ENCODE peak calls at places on chromosomes 3 and 15, in five cellular contexts. C, V, X, H and I are unnamed samples.

GRCh38 chr3:72890166-72890925 is 2.5 kb downstream of the GXYLT2 start:
- DNase-seq in C (no peak), V (no peak), X (no peak), H (no peak), I (no peak)

GRCh38 chr3:128282392-128283196 is 129.3 kb downstream of the EEFSEC start:
- DNase-seq in C (no peak), V (no peak), X (peak), H (no peak), I (peak)

GRCh38 chr15:82900511-82900910 is 52.0 kb downstream of the HOMER2 start:
- DNase-seq in C (no peak), V (no peak), X (no peak), H (no peak), I (no peak)

GRCh38 chr3:10522646-10523303 is 17.4 kb upstream of the ATP2B2 start:
- DNase-seq in C (no peak), V (no peak), X (no peak), H (no peak), I (no peak)

GRCh38 chr3:154122912-154123559 is 1.8 kb downstream of the ARHGEF26 start:
- DNase-seq in C (no peak), V (no peak), X (no peak), H (no peak), I (no peak)

GRCh38 chr15:82532383-82532990 is 7.8 kb downstream of the RPS17 start:
- DNase-seq in C (no peak), V (no peak), X (no peak), H (no peak), I (no peak)

GRCh38 chr3:9914011-9914410 is 2.9 kb upstream of the IL17RC start:
- DNase-seq in C (no peak), V (no peak), X (no peak), H (no peak), I (no peak)

GRCh38 chr3:175255698-175256097 is 396.6 kb downstream of the NAALADL2 start:
- DNase-seq in C (no peak), V (no peak), X (no peak), H (no peak), I (no peak)

GRCh38 chr3:181906338-181906737 is 194.6 kb downstream of the SOX2 start:
- DNase-seq in C (no peak), V (no peak), X (no peak), H (no peak), I (no peak)

GRCh38 chr3:169661567-169662214 is 1.8 kb downstream of the MECOM start:
- DNase-seq in C (no peak), V (no peak), X (no peak), H (no peak), I (no peak)

GRCh38 chr15:70974004-70974832 is 81.6 kb downstream of the LRRC49 start:
- DNase-seq in C (no peak), V (no peak), X (peak), H (peak), I (no peak)

GRCh38 chr3:127351775-127352350 is 64.0 kb upstream of the PRR20G start:
- DNase-seq in C (no peak), V (no peak), X (no peak), H (no peak), I (no peak)

GRCh38 chr3:127986803-127987202 is 65.4 kb upstream of the SEC61A1 start:
- DNase-seq in C (no peak), V (no peak), X (no peak), H (no peak), I (no peak)

GRCh38 chr3:184050217-184050847 is 2.5 kb upstream of the HTR3C start:
- DNase-seq in C (no peak), V (no peak), X (no peak), H (no peak), I (no peak)

GRCh38 chr15:78203346-78204225 is 30.8 kb downstream of the ACSBG1 start:
- DNase-seq in C (peak), V (peak), X (no peak), H (no peak), I (no peak)

GRCh38 chr3:58179235-58180098 is 31.3 kb downstream of the DNASE1L3 start:
- DNase-seq in C (no peak), V (no peak), X (no peak), H (no peak), I (no peak)

GRCh38 chr3:81554805-81555204 is 206.6 kb downstream of the GBE1 start:
- DNase-seq in C (no peak), V (no peak), X (no peak), H (no peak), I (no peak)

GRCh38 chr3:184171562-184171961 is 3.1 kb upstream of the AP2M1 start:
- DNase-seq in C (no peak), V (no peak), X (no peak), H (no peak), I (no peak)

GRCh38 chr15:44541282-44541958 is 4.5 kb downstream of the EIF3J start:
- DNase-seq in C (no peak), V (no peak), X (peak), H (no peak), I (no peak)

GRCh38 chr15:43492266-43492665 is 690 bp downstream of the TP53BP1 start:
- DNase-seq in C (no peak), V (no peak), X (no peak), H (no peak), I (no peak)